ENCODE peak calls at places on chromosome 9, in ten cellular contexts. One of them, this sample, is unnamed.

GRCh38 chr9:91419222-91420191 is 4.1 kb downstream of the NFIL3 start:
- DNase-seq in A549: peak; percentile 62
- DNase-seq in gastrocnemius medialis: peak; percentile 87
- DNase-seq in right lobe of liver: no peak
- DNase-seq in stomach: peak; percentile 53
- DNase-seq in tibial nerve: peak; percentile 76
- DNase-seq in sigmoid colon: peak; percentile 88
- DNase-seq in IMR-90: peak; percentile 97
- DNase-seq in Peyer's patch: no peak
- DNase-seq in heart left ventricle: no peak
- DNase-seq in this sample: peak; percentile 88

GRCh38 chr9:133273098-133273497 is 1.9 kb downstream of the ABO start:
- DNase-seq in Peyer's patch: peak; percentile 6
- DNase-seq in A549: no peak
- DNase-seq in stomach: peak; percentile 24
- DNase-seq in gastrocnemius medialis: no peak
- DNase-seq in heart left ventricle: no peak
- DNase-seq in sigmoid colon: no peak
- DNase-seq in right lobe of liver: no peak
- DNase-seq in IMR-90: no peak
- DNase-seq in tibial nerve: no peak
- DNase-seq in this sample: no peak

GRCh38 chr9:112174965-112175795 is at the start of gene SUSD1:
- DNase-seq in stomach: peak; percentile 38
- DNase-seq in IMR-90: no peak
- DNase-seq in right lobe of liver: peak; percentile 66
- DNase-seq in sigmoid colon: no peak
- DNase-seq in Peyer's patch: peak; percentile 29
- DNase-seq in heart left ventricle: peak; percentile 46
- DNase-seq in A549: no peak
- DNase-seq in tibial nerve: no peak
- DNase-seq in gastrocnemius medialis: no peak
- DNase-seq in this sample: no peak

GRCh38 chr9:77789891-77790290 is 141.8 kb upstream of the GNA14 start:
- DNase-seq in gastrocnemius medialis: no peak
- DNase-seq in Peyer's patch: no peak
- DNase-seq in stomach: no peak
- DNase-seq in A549: no peak
- DNase-seq in IMR-90: no peak
- DNase-seq in right lobe of liver: no peak
- DNase-seq in heart left ventricle: no peak
- DNase-seq in sigmoid colon: no peak
- DNase-seq in tibial nerve: no peak
- DNase-seq in this sample: no peak

GRCh38 chr9:101162231-101162630 is 133.7 kb downstream of the PLPPR1 start:
- DNase-seq in tibial nerve: no peak
- DNase-seq in IMR-90: no peak
- DNase-seq in gastrocnemius medialis: no peak
- DNase-seq in Peyer's patch: no peak
- DNase-seq in sigmoid colon: no peak
- DNase-seq in right lobe of liver: no peak
- DNase-seq in stomach: no peak
- DNase-seq in A549: no peak
- DNase-seq in heart left ventricle: no peak
- DNase-seq in this sample: no peak

GRCh38 chr9:99474186-99474585 is 252.1 kb downstream of the SEC61B start:
- DNase-seq in heart left ventricle: peak; percentile 47
- DNase-seq in A549: no peak
- DNase-seq in Peyer's patch: no peak
- DNase-seq in tibial nerve: no peak
- DNase-seq in IMR-90: no peak
- DNase-seq in gastrocnemius medialis: no peak
- DNase-seq in stomach: no peak
- DNase-seq in sigmoid colon: no peak
- DNase-seq in right lobe of liver: no peak
- DNase-seq in this sample: no peak

GRCh38 chr9:68492801-68493200 is 47.9 kb downstream of the TMEM252 start:
- DNase-seq in right lobe of liver: no peak
- DNase-seq in gastrocnemius medialis: no peak
- DNase-seq in IMR-90: no peak
- DNase-seq in stomach: peak; percentile 31
- DNase-seq in sigmoid colon: no peak
- DNase-seq in A549: no peak
- DNase-seq in tibial nerve: no peak
- DNase-seq in Peyer's patch: no peak
- DNase-seq in heart left ventricle: no peak
- DNase-seq in this sample: no peak

GRCh38 chr9:132183134-132183533 is 21.3 kb downstream of the NTNG2 start:
- DNase-seq in gastrocnemius medialis: no peak
- DNase-seq in tibial nerve: no peak
- DNase-seq in IMR-90: no peak
- DNase-seq in sigmoid colon: no peak
- DNase-seq in stomach: no peak
- DNase-seq in right lobe of liver: no peak
- DNase-seq in A549: no peak
- DNase-seq in Peyer's patch: no peak
- DNase-seq in heart left ventricle: no peak
- DNase-seq in this sample: no peak

GRCh38 chr9:109771796-109772525 is 8.0 kb upstream of the PALM2AKAP2 start:
- DNase-seq in right lobe of liver: no peak
- DNase-seq in heart left ventricle: peak; percentile 74
- DNase-seq in sigmoid colon: peak; percentile 84
- DNase-seq in stomach: no peak
- DNase-seq in IMR-90: peak; percentile 64
- DNase-seq in Peyer's patch: no peak
- DNase-seq in gastrocnemius medialis: no peak
- DNase-seq in tibial nerve: no peak
- DNase-seq in A549: no peak
- DNase-seq in this sample: peak; percentile 43

GRCh38 chr9:72574156-72574810 is 52.9 kb downstream of the TMC1 start:
- DNase-seq in heart left ventricle: no peak
- DNase-seq in sigmoid colon: no peak
- DNase-seq in A549: no peak
- DNase-seq in IMR-90: no peak
- DNase-seq in gastrocnemius medialis: no peak
- DNase-seq in Peyer's patch: no peak
- DNase-seq in tibial nerve: no peak
- DNase-seq in right lobe of liver: no peak
- DNase-seq in stomach: no peak
- DNase-seq in this sample: no peak
- TF ChIP-seq CTCF in heart left ventricle: no peak
- TF ChIP-seq CTCF in sigmoid colon: no peak
- TF ChIP-seq CTCF in A549: no peak
- TF ChIP-seq CTCF in IMR-90: no peak
- TF ChIP-seq CTCF in gastrocnemius medialis: no peak
- TF ChIP-seq CTCF in Peyer's patch: no peak
- TF ChIP-seq CTCF in tibial nerve: no peak
- TF ChIP-seq CTCF in right lobe of liver: no peak
- TF ChIP-seq CTCF in stomach: no peak
- TF ChIP-seq CTCF in this sample: no peak

GRCh38 chr9:106969696-106970095 is 106.7 kb downstream of the ZNF462 start:
- DNase-seq in IMR-90: no peak
- DNase-seq in stomach: no peak
- DNase-seq in A549: no peak
- DNase-seq in Peyer's patch: no peak
- DNase-seq in gastrocnemius medialis: no peak
- DNase-seq in heart left ventricle: no peak
- DNase-seq in tibial nerve: no peak
- DNase-seq in sigmoid colon: no peak
- DNase-seq in right lobe of liver: no peak
- DNase-seq in this sample: no peak

GRCh38 chr9:106970219-106970975 is 107.4 kb downstream of the ZNF462 start:
- DNase-seq in A549: no peak
- DNase-seq in Peyer's patch: no peak
- DNase-seq in right lobe of liver: no peak
- DNase-seq in gastrocnemius medialis: no peak
- DNase-seq in sigmoid colon: no peak
- DNase-seq in tibial nerve: no peak
- DNase-seq in heart left ventricle: no peak
- DNase-seq in IMR-90: peak; percentile 35
- DNase-seq in stomach: no peak
- DNase-seq in this sample: no peak

GRCh38 chr9:106966481-106966880 is 103.5 kb downstream of the ZNF462 start:
- DNase-seq in tibial nerve: no peak
- DNase-seq in A549: no peak
- DNase-seq in sigmoid colon: no peak
- DNase-seq in IMR-90: no peak
- DNase-seq in gastrocnemius medialis: no peak
- DNase-seq in heart left ventricle: no peak
- DNase-seq in Peyer's patch: no peak
- DNase-seq in stomach: no peak
- DNase-seq in right lobe of liver: no peak
- DNase-seq in this sample: no peak

GRCh38 chr9:106974341-106974740 is 111.4 kb downstream of the ZNF462 start:
- DNase-seq in tibial nerve: no peak
- DNase-seq in Peyer's patch: no peak
- DNase-seq in gastrocnemius medialis: no peak
- DNase-seq in sigmoid colon: no peak
- DNase-seq in stomach: no peak
- DNase-seq in heart left ventricle: no peak
- DNase-seq in IMR-90: no peak
- DNase-seq in right lobe of liver: no peak
- DNase-seq in A549: no peak
- DNase-seq in this sample: no peak

DNA sequence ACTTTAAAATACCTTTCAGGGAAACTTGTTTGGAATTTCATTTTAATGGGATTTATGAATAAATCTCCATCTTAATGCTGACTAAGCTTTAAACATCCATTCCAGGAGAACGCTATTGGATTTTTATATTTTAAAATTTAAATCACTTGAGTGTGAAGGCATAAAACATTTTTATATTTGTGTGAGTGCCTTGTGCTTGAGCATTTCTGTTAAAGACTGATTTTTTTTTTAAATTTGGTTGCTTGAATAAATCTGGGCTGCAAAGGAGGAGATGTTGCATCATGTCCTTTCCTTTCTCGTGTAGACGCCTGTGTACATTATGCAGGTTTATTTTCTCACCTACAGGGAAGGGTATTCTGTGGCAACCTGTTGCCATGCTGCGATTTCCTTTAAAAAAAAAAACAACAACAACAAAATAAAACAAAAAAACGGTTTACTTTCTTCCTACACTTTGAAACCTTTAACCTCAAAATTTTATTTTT is 108.1 kb downstream of the ZNF462 start:
- DNase-seq in sigmoid colon: no peak
- DNase-seq in right lobe of liver: no peak
- DNase-seq in IMR-90: no peak
- DNase-seq in heart left ventricle: no peak
- DNase-seq in Peyer's patch: no peak
- DNase-seq in tibial nerve: no peak
- DNase-seq in stomach: no peak
- DNase-seq in A549: no peak
- DNase-seq in gastrocnemius medialis: no peak
- DNase-seq in this sample: no peak
- TF ChIP-seq POLR2A in sigmoid colon: no peak
- TF ChIP-seq POLR2A in right lobe of liver: no peak
- TF ChIP-seq POLR2A in IMR-90: no peak
- TF ChIP-seq POLR2A in heart left ventricle: no peak
- TF ChIP-seq POLR2A in Peyer's patch: no peak
- TF ChIP-seq POLR2A in tibial nerve: no peak
- TF ChIP-seq POLR2A in stomach: no peak
- TF ChIP-seq POLR2A in A549: no peak
- TF ChIP-seq POLR2A in gastrocnemius medialis: no peak
- TF ChIP-seq POLR2A in this sample: no peak

GRCh38 chr9:137739371-137739915 is 120.6 kb downstream of the EHMT1 start:
- DNase-seq in heart left ventricle: no peak
- DNase-seq in gastrocnemius medialis: no peak
- DNase-seq in right lobe of liver: no peak
- DNase-seq in tibial nerve: no peak
- DNase-seq in Peyer's patch: no peak
- DNase-seq in stomach: no peak
- DNase-seq in IMR-90: no peak
- DNase-seq in A549: no peak
- DNase-seq in sigmoid colon: no peak
- DNase-seq in this sample: no peak
- H3K4me1 ChIP-seq in heart left ventricle: peaks cover 12% of the 10 kb centered on the region
- H3K4me1 ChIP-seq in gastrocnemius medialis: no peaks in the 10 kb centered on the region
- H3K4me1 ChIP-seq in right lobe of liver: peaks cover 4% of the 10 kb centered on the region
- H3K4me1 ChIP-seq in tibial nerve: no peaks in the 10 kb centered on the region
- H3K4me1 ChIP-seq in Peyer's patch: no peaks in the 10 kb centered on the region
- H3K4me1 ChIP-seq in stomach: peaks cover 6% of the 10 kb centered on the region
- H3K4me1 ChIP-seq in IMR-90: no peaks in the 10 kb centered on the region
- H3K4me1 ChIP-seq in A549: no peaks in the 10 kb centered on the region
- H3K4me1 ChIP-seq in sigmoid colon: no peaks in the 10 kb centered on the region
- H3K4me1 ChIP-seq in this sample: no peaks in the 10 kb centered on the region

DNA sequence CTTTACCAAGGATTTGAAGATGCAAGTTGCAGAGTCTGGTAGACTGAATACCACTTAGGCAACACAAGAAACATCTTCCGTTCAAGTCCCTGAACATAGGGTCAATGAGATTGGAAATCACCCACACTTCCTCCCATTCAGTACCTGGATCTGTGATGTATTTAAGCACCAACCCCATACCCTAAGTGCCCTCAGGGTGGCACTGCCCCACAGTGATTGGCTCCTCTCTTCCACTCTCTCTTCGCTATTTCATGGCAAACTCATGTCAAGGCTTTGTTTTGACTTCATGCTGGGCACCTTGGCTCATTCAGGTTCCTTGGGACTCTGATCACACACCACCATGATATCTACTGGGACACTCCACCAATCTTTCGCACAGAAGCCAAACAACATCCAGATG is 53.7 kb downstream of the GGTA1 start:
- DNase-seq in tibial nerve: no peak
- DNase-seq in right lobe of liver: no peak
- DNase-seq in IMR-90: no peak
- DNase-seq in sigmoid colon: no peak
- DNase-seq in heart left ventricle: no peak
- DNase-seq in gastrocnemius medialis: no peak
- DNase-seq in stomach: no peak
- DNase-seq in A549: no peak
- DNase-seq in Peyer's patch: no peak
- DNase-seq in this sample: no peak
- TF ChIP-seq CTCF in tibial nerve: no peak
- TF ChIP-seq CTCF in right lobe of liver: no peak
- TF ChIP-seq CTCF in IMR-90: no peak
- TF ChIP-seq CTCF in sigmoid colon: no peak
- TF ChIP-seq CTCF in heart left ventricle: no peak
- TF ChIP-seq CTCF in gastrocnemius medialis: no peak
- TF ChIP-seq CTCF in stomach: no peak
- TF ChIP-seq CTCF in A549: peak; percentile 12
- TF ChIP-seq CTCF in Peyer's patch: no peak
- TF ChIP-seq CTCF in this sample: no peak

GRCh38 chr9:79522793-79523192 is 49.0 kb upstream of the TLE4 start:
- DNase-seq in Peyer's patch: no peak
- DNase-seq in stomach: no peak
- DNase-seq in IMR-90: no peak
- DNase-seq in gastrocnemius medialis: no peak
- DNase-seq in sigmoid colon: no peak
- DNase-seq in heart left ventricle: no peak
- DNase-seq in tibial nerve: no peak
- DNase-seq in right lobe of liver: no peak
- DNase-seq in A549: no peak
- DNase-seq in this sample: no peak
- TF ChIP-seq POLR2A in Peyer's patch: no peak
- TF ChIP-seq POLR2A in stomach: no peak
- TF ChIP-seq POLR2A in IMR-90: no peak
- TF ChIP-seq POLR2A in gastrocnemius medialis: no peak
- TF ChIP-seq POLR2A in sigmoid colon: no peak
- TF ChIP-seq POLR2A in heart left ventricle: no peak
- TF ChIP-seq POLR2A in tibial nerve: no peak
- TF ChIP-seq POLR2A in right lobe of liver: no peak
- TF ChIP-seq POLR2A in A549: no peak
- TF ChIP-seq POLR2A in this sample: no peak